ENCODE peak calls at places on chromosomes 16 and 17, in four cellular contexts. R is fibroblast of mammary gland, A is astrocyte of the cerebellum, H is foreskin fibroblast. E is an unnamed sample.
A peak's percentile ranks its signal among the peaks of the same experiment; 100 is the strongest.

GRCh38 chr17:72321886-72322285 is 201.1 kb downstream of the SOX9 start:
- DNase-seq in R (no peak), A (no peak), H (no peak), E (no peak)

GRCh38 chr17:41741709-41742108 is 7.3 kb upstream of the HAP1 start:
- DNase-seq in R (no peak), A (no peak), H (no peak), E (no peak)

GRCh38 chr16:79599256-79599836 is 1.2 kb downstream of the MAF start:
- DNase-seq in R (no peak), A (no peak), H (no peak), E (no peak)

GRCh38 chr17:55433029-55433628 is 11.5 kb upstream of the MMD start:
- DNase-seq in R (no peak), A (no peak), H (no peak), E (no peak)

GRCh38 chr16:85369741-85370528 is 243.2 kb upstream of the GSE1 start:
- DNase-seq in R (peak; percentile 32), A (no peak), H (no peak), E (no peak)

GRCh38 chr16:23510154-23510914 is at the start of gene GGA2:
- DNase-seq in R (peak; percentile 69), A (peak; percentile 49), H (peak; percentile 73), E (no peak)

GRCh38 chr16:15880909-15881308 is 7.5 kb downstream of the CEP20 start:
- DNase-seq in R (no peak), A (no peak), H (no peak), E (no peak)

GRCh38 chr16:81553080-81553813 is 108.6 kb downstream of the CMIP start:
- DNase-seq in R (peak; percentile 38), A (no peak), H (no peak), E (no peak)

GRCh38 chr16:29192329-29193247 is 207.7 kb downstream of the LAT start:
- DNase-seq in R (no peak), A (no peak), H (no peak), E (no peak)

GRCh38 chr16:69179255-69180010 is 7.5 kb upstream of the SNTB2 start:
- DNase-seq in R (peak; percentile 96), A (peak; percentile 86), H (peak; percentile 91), E (peak; percentile 49)

GRCh38 chr16:73122604-73123386 is 74.9 kb upstream of the ZFHX3 start:
- DNase-seq in R (peak; percentile 24), A (no peak), H (no peak), E (no peak)

GRCh38 chr17:79600613-79601221 is 10.1 kb downstream of the RBFOX3 start:
- DNase-seq in R (no peak), A (no peak), H (no peak), E (no peak)

GRCh38 chr17:78763561-78763960 is 18.5 kb downstream of the CYTH1 start:
- DNase-seq in R (peak; percentile 31), A (peak; percentile 63), H (no peak), E (no peak)

GRCh38 chr16:79229371-79229770 is 371.2 kb downstream of the MAF start:
- DNase-seq in R (no peak), A (no peak), H (no peak), E (no peak)

GRCh38 chr17:19309701-19310100 is 52.8 kb downstream of the B9D1 start:
- DNase-seq in R (no peak), A (no peak), H (no peak), E (no peak)

GRCh38 chr16:46853713-46854443 is 22.9 kb upstream of the C16orf87 start:
- DNase-seq in R (peak; percentile 67), A (peak; percentile 67), H (peak; percentile 57), E (peak; percentile 36)

GRCh38 chr17:71099003-71099710 is 929.8 kb downstream of the KCNJ2 start:
- DNase-seq in R (peak; percentile 29), A (no peak), H (no peak), E (no peak)

GRCh38 chr16:68408428-68408827 is 39.9 kb downstream of the SMPD3 start:
- DNase-seq in R (no peak), A (no peak), H (no peak), E (no peak)

GRCh38 chr17:61414141-61414935 is 14.7 kb downstream of the TBX2 start:
- DNase-seq in R (no peak), A (no peak), H (no peak), E (no peak)

DNA sequence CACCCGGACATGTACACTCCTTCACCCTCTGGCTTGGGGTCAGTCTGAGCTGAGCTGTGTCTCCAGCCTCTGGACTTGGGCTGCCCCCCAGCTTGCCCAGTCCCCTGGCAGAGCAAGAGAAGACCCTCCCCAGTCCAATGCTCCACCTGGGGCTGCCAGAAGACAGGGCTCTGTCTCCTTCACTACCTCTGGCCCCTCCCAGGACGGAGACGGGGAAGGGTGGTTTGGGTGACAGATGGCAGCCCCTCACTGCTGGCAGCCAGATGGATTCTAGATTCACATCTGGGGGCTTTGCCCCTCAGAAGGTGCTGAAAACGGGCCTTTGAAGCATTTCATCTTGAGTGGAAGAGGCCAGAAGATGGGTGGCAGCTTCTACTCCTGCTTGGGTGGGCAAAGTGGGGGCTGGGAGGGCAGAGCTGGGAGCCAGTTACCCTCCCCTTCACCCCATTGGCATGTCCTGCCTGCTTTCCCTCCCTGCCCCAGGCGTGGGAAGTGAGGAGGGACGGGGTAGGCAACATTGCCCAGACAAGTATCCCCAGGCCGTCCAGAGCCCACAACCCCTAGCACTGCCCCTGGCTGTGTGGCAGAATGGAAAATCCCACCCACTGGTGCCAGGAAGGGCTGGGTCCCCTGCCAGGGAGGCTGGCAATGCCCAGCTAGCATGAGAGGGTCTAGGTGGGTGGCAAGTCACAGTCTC is 13.9 kb downstream of the NGFR start:
- DNase-seq in R (no peak), A (no peak), H (no peak), E (no peak)
- H3K4me3 ChIP-seq in R (no peak overlapping the region), A (no peak overlapping the region), H (no peak overlapping the region), E (no peak overlapping the region)

DNA sequence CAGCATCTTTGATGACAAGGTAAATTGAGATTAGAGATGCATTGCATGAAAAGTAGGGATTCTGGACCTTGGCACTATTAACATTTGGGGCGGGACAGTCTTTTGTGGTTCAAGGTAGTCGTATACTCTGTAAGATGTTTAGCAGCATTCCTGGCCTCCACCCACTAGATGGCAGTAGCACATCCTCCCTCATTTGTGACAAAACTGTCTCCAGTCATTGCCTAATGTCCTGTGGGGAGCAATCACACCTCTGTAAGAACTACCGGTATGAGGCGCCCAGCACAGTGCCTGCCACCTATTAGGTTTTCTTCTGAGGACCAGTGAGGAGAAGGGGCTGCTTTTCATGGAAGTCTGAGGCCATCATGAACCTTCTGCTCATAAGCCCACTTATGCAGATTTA is 180.8 kb downstream of the RBFOX1 start:
- DNase-seq in R (no peak), A (no peak), H (no peak), E (no peak)
- TF ChIP-seq CTCF in R (no peak), A (no peak), H (no peak), E (no peak)

GRCh38 chr16:70713342-70713741 is 27.5 kb upstream of the MTSS2 start:
- DNase-seq in R (peak; percentile 46), A (no peak), H (no peak), E (no peak)
- H3K4me3 ChIP-seq in R (no peak overlapping the region), A (no peak overlapping the region), H (no peak overlapping the region), E (no peak overlapping the region)

DNA sequence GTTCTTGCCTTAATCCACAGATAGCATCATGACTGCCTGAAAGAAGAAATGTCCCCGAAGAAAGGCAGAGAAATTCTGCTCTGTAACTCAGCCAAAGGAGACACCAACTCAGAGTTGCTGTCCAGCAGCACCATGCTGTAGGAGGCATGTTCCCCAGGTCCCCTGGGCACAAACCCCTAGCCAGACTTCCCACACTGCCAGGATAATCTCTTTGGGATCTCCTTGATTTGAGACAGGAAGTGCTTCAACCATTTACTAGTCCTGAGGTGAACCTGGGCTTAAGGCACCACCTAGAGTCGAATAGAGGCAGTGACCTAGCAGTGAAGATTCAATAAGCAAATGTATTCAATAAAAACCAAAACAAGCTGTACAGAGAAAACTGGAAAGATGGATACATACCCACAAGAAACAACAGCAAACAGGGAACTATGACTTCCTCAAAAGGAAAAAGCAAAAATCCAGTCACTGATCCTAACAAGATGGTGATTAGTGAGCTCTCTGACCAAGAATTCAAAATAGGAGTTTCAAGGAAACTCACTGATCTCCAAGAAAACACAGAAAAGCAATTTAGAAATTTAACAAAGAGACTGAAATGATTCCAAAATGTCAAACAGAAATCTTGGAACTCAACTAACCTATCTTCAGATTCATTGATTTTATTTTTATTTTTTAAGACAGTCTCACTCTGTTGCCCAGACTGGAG is 5.7 kb downstream of the OR4D2 start:
- DNase-seq in R (peak; percentile 42), A (no peak), H (peak; percentile 4), E (no peak)
- TF ChIP-seq CTCF in R (peak; percentile 45), A (peak; percentile 50), H (peak; percentile 2), E (peak; percentile 34)

GRCh38 chr17:1709403-1709891 is 730 bp downstream of the TLCD2 start:
- DNase-seq in R (no peak), A (no peak), H (peak; percentile 16), E (no peak)

GRCh38 chr17:1712271-1712670 is 2.1 kb upstream of the TLCD2 start:
- DNase-seq in R (no peak), A (no peak), H (no peak), E (no peak)

GRCh38 chr17:1710807-1711553 is 803 bp upstream of the TLCD2 start:
- DNase-seq in R (no peak), A (no peak), H (no peak), E (no peak)

GRCh38 chr17:1711804-1712203 is 1.6 kb upstream of the TLCD2 start:
- DNase-seq in R (no peak), A (no peak), H (no peak), E (no peak)

GRCh38 chr17:1709971-1710806 is at the start of gene TLCD2:
- DNase-seq in R (peak; percentile 51), A (no peak), H (peak; percentile 64), E (no peak)
- H3K4me3 ChIP-seq in R (peak within 1 kb of the TSS; percentile 53), A (peak within 1 kb of the TSS; percentile 64), H (peak within 1 kb of the TSS; percentile 58), E (peak within 1 kb of the TSS; percentile 66)

GRCh38 chr17:16448490-16448889 is 33.1 kb downstream of the TRPV2 start:
- DNase-seq in R (no peak), A (no peak), H (no peak), E (no peak)

GRCh38 chr17:16444258-16444886 is 29.0 kb downstream of the TRPV2 start:
- DNase-seq in R (peak; percentile 43), A (no peak), H (no peak), E (no peak)

GRCh38 chr17:16447676-16448075 is 32.3 kb downstream of the TRPV2 start:
- DNase-seq in R (no peak), A (no peak), H (no peak), E (no peak)

GRCh38 chr17:16449121-16449570 is 33.8 kb downstream of the TRPV2 start:
- DNase-seq in R (peak; percentile 81), A (peak; percentile 32), H (peak; percentile 47), E (no peak)

GRCh38 chr17:16446338-16446983 is 31.1 kb downstream of the TRPV2 start:
- DNase-seq in R (no peak), A (no peak), H (no peak), E (no peak)
- TF ChIP-seq CTCF in R (peak; percentile 3), A (peak; percentile 11), H (no peak), E (no peak)